ENCODE peak calls at places on chromosomes 3 and 15, in five cellular contexts. K is left lung; X is stomach; I is CD8-positive, alpha-beta T cell; P is testis. C is an unnamed sample.

GRCh38 chr3:197552198-197552597 is 3.6 kb downstream of the BDH1 start:
- DNase-seq in K (no peak), X (no peak), I (no peak), P (no peak), C (no peak)

GRCh38 chr3:186985713-186986364 is 55.5 kb downstream of the ST6GAL1 start:
- DNase-seq in K (no peak), X (no peak), I (no peak), P (no peak), C (no peak)

GRCh38 chr15:70512772-70513362 is 250.5 kb downstream of the UACA start:
- DNase-seq in K (no peak), X (peak; percentile 50), I (peak; percentile 30), P (peak; percentile 45), C (peak; percentile 93)

GRCh38 chr3:73521936-73522335 is 102.8 kb downstream of the PDZRN3 start:
- DNase-seq in K (no peak), X (no peak), I (no peak), P (no peak), C (no peak)

GRCh38 chr15:76576526-76577279 is 240.1 kb downstream of the ISL2 start:
- DNase-seq in K (no peak), X (peak; percentile 90), I (no peak), P (peak; percentile 77), C (no peak)

GRCh38 chr15:39198044-39198625 is 382.7 kb upstream of the THBS1 start:
- DNase-seq in K (no peak), X (no peak), I (no peak), P (no peak), C (no peak)

GRCh38 chr15:84609818-84610525 is 9.2 kb downstream of the ZSCAN2 start:
- DNase-seq in K (no peak), X (no peak), I (no peak), P (no peak), C (no peak)

GRCh38 chr3:53940651-53941050 is 49.0 kb upstream of the SELENOK start:
- DNase-seq in K (no peak), X (no peak), I (no peak), P (no peak), C (no peak)

GRCh38 chr15:33699691-33700447 is 268.4 kb upstream of the CHRM5 start:
- DNase-seq in K (no peak), X (no peak), I (no peak), P (no peak), C (peak; percentile 56)

DNA sequence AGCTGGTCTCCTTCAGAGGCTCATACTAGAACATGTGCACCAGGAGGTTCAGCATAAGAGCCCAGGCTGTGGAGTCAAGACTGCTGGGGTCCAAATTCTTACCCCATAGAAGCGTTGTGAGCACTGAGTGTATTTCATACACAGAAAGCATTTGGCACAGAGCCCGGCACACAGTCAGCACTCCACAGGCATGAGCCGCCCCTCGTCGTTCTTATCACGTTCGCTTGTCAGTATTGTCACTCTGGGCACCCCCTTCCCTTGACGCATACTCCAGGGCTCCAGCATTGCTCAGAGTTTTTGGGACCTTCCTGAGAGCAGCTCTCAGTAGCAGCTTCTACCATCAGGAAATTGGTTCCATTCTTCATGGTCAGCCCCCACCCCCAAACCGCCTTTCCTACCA is 25.2 kb downstream of the CORO2B start:
- DNase-seq in K (no peak), X (no peak), I (no peak), P (no peak), C (no peak)
- H3K4me1 ChIP-seq in K (peaks cover 4% of the 10 kb centered on the region), X (peaks cover under 1% of the 10 kb centered on the region), I (no peaks in the 10 kb centered on the region), P (peaks cover 37% of the 10 kb centered on the region), C (peaks cover 6% of the 10 kb centered on the region)

DNA sequence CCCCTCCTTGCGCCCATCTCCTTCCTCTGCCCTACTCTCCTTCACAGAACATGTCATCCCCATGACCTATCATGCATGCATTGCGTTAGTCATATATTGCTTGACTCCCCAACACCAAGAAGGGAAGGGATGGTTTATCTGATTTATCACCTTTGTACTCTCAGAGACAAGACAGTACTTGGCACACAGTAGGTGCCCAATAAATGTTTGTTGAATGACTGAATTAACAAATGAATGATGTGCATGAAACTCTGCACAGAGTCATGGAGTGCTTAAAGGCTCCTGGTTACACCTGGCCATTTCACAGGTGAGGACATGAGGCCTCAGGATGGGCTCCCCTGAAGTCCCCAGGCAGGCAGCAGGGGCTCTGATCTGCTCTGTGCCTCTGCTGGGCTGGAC is 59.6 kb downstream of the IQSEC1 start:
- DNase-seq in K (no peak), X (no peak), I (no peak), P (no peak), C (no peak)
- H3K27ac ChIP-seq in K (peak overlapping the region; percentile 73), X (peak overlapping the region; percentile 79), I (peak overlapping the region; percentile 89), P (no peak overlapping the region), C (no peak overlapping the region)

GRCh38 chr15:61621146-61621545 is 392.0 kb upstream of the RORA start:
- DNase-seq in K (no peak), X (no peak), I (no peak), P (peak; percentile 63), C (peak; percentile 88)
- TF ChIP-seq CTCF in K (no peak), X (peak; percentile 21), I (peak; percentile 19), P (peak; percentile 31), C (peak; percentile 96)

DNA sequence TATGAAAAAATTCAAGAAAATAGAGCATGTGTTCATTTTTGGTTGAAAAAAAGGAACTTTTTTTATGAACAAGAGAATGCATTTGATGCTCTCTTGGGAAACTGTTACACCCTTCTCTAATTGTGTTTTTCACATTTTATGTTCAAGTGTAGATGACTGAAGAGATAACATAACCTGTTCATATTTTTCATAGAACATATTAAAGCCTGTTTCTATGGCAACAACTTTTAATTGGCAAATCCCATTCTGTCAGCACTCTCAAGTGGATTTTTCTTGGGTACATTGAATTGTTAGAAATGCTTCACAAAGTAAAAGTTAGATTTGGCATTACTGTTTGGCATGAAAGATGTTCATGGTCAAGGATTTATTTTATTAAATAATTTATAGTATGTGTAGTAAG is 117.5 kb downstream of the MBNL1 start:
- DNase-seq in K (no peak), X (no peak), I (no peak), P (no peak), C (no peak)
- H3K4me1 ChIP-seq in K (peaks cover 28% of the 10 kb centered on the region), X (peaks cover 33% of the 10 kb centered on the region), I (peaks cover 71% of the 10 kb centered on the region), P (peaks cover 24% of the 10 kb centered on the region), C (peaks cover 2% of the 10 kb centered on the region)

GRCh38 chr15:36356978-36357582 is 222.3 kb upstream of the CDIN1 start:
- DNase-seq in K (no peak), X (no peak), I (no peak), P (no peak), C (no peak)

GRCh38 chr15:36359286-36359685 is 220.1 kb upstream of the CDIN1 start:
- DNase-seq in K (no peak), X (no peak), I (no peak), P (no peak), C (no peak)

GRCh38 chr15:36361351-36361870 is 218.0 kb upstream of the CDIN1 start:
- DNase-seq in K (no peak), X (no peak), I (no peak), P (no peak), C (no peak)

GRCh38 chr15:36358094-36358961 is 221.1 kb upstream of the CDIN1 start:
- DNase-seq in K (no peak), X (no peak), I (no peak), P (no peak), C (no peak)

GRCh38 chr15:36356511-36356910 is 222.9 kb upstream of the CDIN1 start:
- DNase-seq in K (no peak), X (no peak), I (no peak), P (no peak), C (no peak)
- H3K27ac ChIP-seq in K (no peak overlapping the region), X (peak overlapping the region; percentile 47), I (no peak overlapping the region), P (no peak overlapping the region), C (no peak overlapping the region)

GRCh38 chr3:15051531-15051930 is 13.6 kb downstream of the MRPS25 start:
- DNase-seq in K (no peak), X (peak; percentile 59), I (no peak), P (peak; percentile 64), C (peak; percentile 93)
- TF ChIP-seq CTCF in K (peak; percentile 62), X (peak; percentile 52), I (peak; percentile 72), P (peak; percentile 23), C (peak; percentile 93)

DNA sequence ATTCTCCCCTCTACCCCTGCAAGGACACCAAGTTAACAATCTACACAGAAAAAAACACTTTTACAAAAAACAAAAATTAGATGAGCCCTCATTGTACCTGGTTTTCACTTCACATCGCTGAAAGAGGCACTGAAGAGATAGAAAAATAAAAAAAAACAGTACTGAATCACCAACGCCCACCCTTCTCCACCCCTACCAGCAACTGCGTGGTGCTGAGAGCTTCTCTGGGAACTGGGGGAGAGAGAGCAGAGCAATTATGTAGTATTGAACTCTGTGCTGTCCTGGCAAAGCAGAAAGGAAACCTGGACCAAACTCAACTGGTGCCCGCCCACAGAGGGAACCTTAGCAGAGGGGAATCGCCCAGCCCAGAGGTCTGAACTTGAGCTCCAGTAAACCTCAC is 44.6 kb downstream of the WDR49 start:
- DNase-seq in K (no peak), X (no peak), I (no peak), P (no peak), C (no peak)
- H3K4me1 ChIP-seq in K (no peaks in the 10 kb centered on the region), X (no peaks in the 10 kb centered on the region), I (no peaks in the 10 kb centered on the region), P (no peaks in the 10 kb centered on the region), C (no peaks in the 10 kb centered on the region)

GRCh38 chr3:42179110-42179725 is 86.8 kb downstream of the CCK start:
- DNase-seq in K (no peak), X (no peak), I (no peak), P (no peak), C (peak; percentile 74)

GRCh38 chr3:42182555-42182954 is 83.4 kb downstream of the CCK start:
- DNase-seq in K (no peak), X (no peak), I (no peak), P (no peak), C (no peak)

GRCh38 chr3:42177801-42178150 is 86.6 kb downstream of the TRAK1 start:
- DNase-seq in K (no peak), X (no peak), I (no peak), P (no peak), C (no peak)

GRCh38 chr3:42183991-42184621 is 81.9 kb downstream of the CCK start:
- DNase-seq in K (no peak), X (no peak), I (no peak), P (no peak), C (no peak)

DNA sequence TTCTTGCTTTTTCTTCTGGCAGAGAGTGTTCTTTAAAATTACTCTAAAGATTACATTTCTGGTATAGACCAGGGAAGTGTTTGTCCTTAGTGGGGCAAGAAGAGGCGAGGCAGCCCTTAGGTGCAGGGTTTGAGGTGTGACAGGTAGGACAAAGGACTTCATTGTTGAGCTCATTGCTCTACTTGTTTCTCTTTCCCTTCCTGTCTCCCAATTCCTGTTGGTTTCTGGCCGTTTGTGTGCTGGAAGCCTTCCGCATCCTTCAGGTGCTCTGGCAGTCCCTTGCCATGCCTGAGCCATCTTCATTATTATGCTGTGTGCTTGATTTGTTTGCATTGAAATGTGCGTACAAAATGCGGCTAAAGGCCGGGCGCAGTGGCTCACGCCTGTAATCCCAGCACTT is 85.1 kb downstream of the CCK start:
- DNase-seq in K (no peak), X (no peak), I (no peak), P (no peak), C (no peak)
- H3K27ac ChIP-seq in K (no peak overlapping the region), X (peak overlapping the region; percentile 36), I (no peak overlapping the region), P (no peak overlapping the region), C (no peak overlapping the region)

GRCh38 chr3:47398218-47398617 is 17.4 kb downstream of the PTPN23 start:
- DNase-seq in K (no peak), X (no peak), I (no peak), P (no peak), C (no peak)

GRCh38 chr3:47399016-47399415 is 18.2 kb downstream of the PTPN23 start:
- DNase-seq in K (no peak), X (no peak), I (no peak), P (no peak), C (no peak)

GRCh38 chr3:47392933-47393332 is 12.1 kb downstream of the PTPN23 start:
- DNase-seq in K (no peak), X (no peak), I (no peak), P (no peak), C (no peak)

GRCh38 chr3:47394867-47395266 is 14.0 kb downstream of the PTPN23 start:
- DNase-seq in K (no peak), X (no peak), I (no peak), P (no peak), C (no peak)

GRCh38 chr3:47394140-47394855 is 13.5 kb downstream of the PTPN23 start:
- DNase-seq in K (no peak), X (no peak), I (no peak), P (no peak), C (no peak)
- TF ChIP-seq CTCF in K (no peak), X (no peak), I (no peak), P (no peak), C (no peak)

C was measured in endodermal cell.